ENCODE peak calls at places on chromosomes 12 and 14, in seven cellular contexts. O is uterus, I is aorta, K is heart right ventricle, P is astrocyte of the spinal cord, Z is OCI-LY7, Y is pancreas. F is an unnamed sample.

GRCh38 chr12:109098142-109098652 is 800 bp downstream of the UNG start:
- DNase-seq in K (peak), Y (no peak), O (no peak), Z (no peak), P (peak), I (peak), F (peak)

GRCh38 chr14:31208546-31209424 is 1.2 kb upstream of the HECTD1 start:
- DNase-seq in Y (no peak), O (no peak), K (no peak), Z (no peak), I (no peak), P (no peak), F (no peak)

GRCh38 chr12:2294651-2295475 is 242.1 kb downstream of the CACNA1C start:
- DNase-seq in P (peak), K (no peak), I (no peak), O (peak), Z (peak), Y (peak), F (no peak)

GRCh38 chr12:124045671-124046070 is 72.7 kb downstream of the ZNF664 start:
- DNase-seq in I (no peak), O (no peak), K (no peak), Y (no peak), P (no peak), Z (no peak), F (no peak)

GRCh38 chr14:80781968-80782367 is 159.6 kb downstream of the CEP128 start:
- DNase-seq in K (no peak), I (no peak), Z (no peak), P (peak), O (no peak), Y (no peak), F (peak)

GRCh38 chr14:99093532-99094517 is 178.2 kb downstream of the BCL11B start:
- DNase-seq in O (no peak), Y (no peak), P (peak), K (no peak), Z (no peak), I (no peak), F (peak)

GRCh38 chr12:52742196-52742580 is 35.0 kb downstream of the KRT76 start:
- DNase-seq in Y (no peak), K (no peak), P (no peak), I (peak), Z (no peak), O (no peak), F (no peak)

GRCh38 chr12:98744692-98745091 is 99.6 kb downstream of the APAF1 start:
- DNase-seq in P (no peak), I (no peak), K (no peak), Z (no peak), O (no peak), Y (no peak), F (no peak)

GRCh38 chr12:124433147-124433874 is 134.1 kb downstream of the NCOR2 start:
- DNase-seq in I (no peak), K (peak), Z (no peak), Y (no peak), P (no peak), O (no peak), F (no peak)

GRCh38 chr12:2265461-2266167 is 212.8 kb downstream of the CACNA1C start:
- DNase-seq in I (no peak), P (peak), K (no peak), O (no peak), Z (no peak), Y (no peak), F (no peak)

GRCh38 chr12:49766115-49766455 is 24.7 kb downstream of the TMBIM6 start:
- DNase-seq in K (no peak), O (no peak), I (no peak), Y (no peak), P (no peak), Z (no peak), F (no peak)

GRCh38 chr12:111126331-111126730 is 206.0 kb upstream of the MYL2 start:
- DNase-seq in K (peak), P (no peak), Y (no peak), I (no peak), O (no peak), Z (no peak), F (no peak)

GRCh38 chr12:107554941-107555340 is 130.7 kb upstream of the PWP1 start:
- DNase-seq in Z (no peak), I (no peak), P (no peak), K (no peak), O (no peak), Y (no peak), F (no peak)

GRCh38 chr14:55107766-55108554 is 21.1 kb upstream of the LGALS3 start:
- DNase-seq in I (peak), K (peak), P (peak), O (peak), Y (peak), Z (no peak), F (peak)

GRCh38 chr12:19550626-19551025 is 111.3 kb downstream of the AEBP2 start:
- DNase-seq in I (no peak), P (no peak), O (no peak), Z (no peak), K (no peak), Y (no peak), F (no peak)

GRCh38 chr12:19546611-19547162 is 107.4 kb downstream of the AEBP2 start:
- DNase-seq in P (peak), O (no peak), Y (no peak), K (peak), I (no peak), Z (no peak), F (peak)

GRCh38 chr12:19544351-19544750 is 105.1 kb downstream of the AEBP2 start:
- DNase-seq in Y (no peak), Z (no peak), O (no peak), I (no peak), P (no peak), K (no peak), F (peak)

GRCh38 chr12:19546027-19546426 is 106.7 kb downstream of the AEBP2 start:
- DNase-seq in I (no peak), Z (no peak), K (peak), O (peak), Y (no peak), P (no peak), F (peak)

DNA sequence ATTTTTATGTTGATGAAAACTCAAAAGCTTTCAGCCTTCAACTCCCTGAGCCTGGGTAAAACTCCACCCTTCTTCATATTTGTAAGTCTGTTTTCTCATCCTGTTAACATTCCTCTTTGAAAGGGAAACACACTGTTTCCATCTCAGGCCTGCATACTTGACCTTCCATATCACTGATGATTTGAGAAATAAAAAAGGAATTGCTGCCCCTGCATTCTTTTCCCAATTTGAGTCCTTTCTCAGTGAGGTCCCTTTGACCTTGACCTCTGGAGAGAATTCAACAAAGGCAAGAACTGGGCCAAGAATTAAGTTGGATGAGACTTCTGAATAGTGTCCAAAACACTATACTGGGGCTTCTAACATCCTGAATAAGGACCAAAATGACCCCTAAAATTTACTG is 108.0 kb downstream of the AEBP2 start:
- DNase-seq in Y (no peak), P (peak), Z (no peak), O (no peak), I (no peak), K (no peak), F (no peak)
- H3K4me3 ChIP-seq in Y (no peak), P (no peak), Z (no peak), O (no peak), I (no peak), K (no peak), F (no peak)

GRCh38 chr12:94162108-94162507 is 13.7 kb downstream of the PLXNC1 start:
- DNase-seq in Z (no peak), P (no peak), Y (no peak), K (no peak), O (no peak), I (no peak), F (no peak)

GRCh38 chr12:94165152-94165551 is 16.8 kb downstream of the PLXNC1 start:
- DNase-seq in K (no peak), Z (no peak), P (no peak), I (no peak), O (no peak), Y (no peak), F (no peak)

GRCh38 chr12:94165670-94166069 is 17.3 kb downstream of the PLXNC1 start:
- DNase-seq in P (no peak), Y (no peak), Z (no peak), K (no peak), I (no peak), O (no peak), F (no peak)

GRCh38 chr12:94167071-94167806 is 18.9 kb downstream of the PLXNC1 start:
- DNase-seq in K (no peak), P (no peak), I (no peak), Z (no peak), Y (no peak), O (no peak), F (no peak)

DNA sequence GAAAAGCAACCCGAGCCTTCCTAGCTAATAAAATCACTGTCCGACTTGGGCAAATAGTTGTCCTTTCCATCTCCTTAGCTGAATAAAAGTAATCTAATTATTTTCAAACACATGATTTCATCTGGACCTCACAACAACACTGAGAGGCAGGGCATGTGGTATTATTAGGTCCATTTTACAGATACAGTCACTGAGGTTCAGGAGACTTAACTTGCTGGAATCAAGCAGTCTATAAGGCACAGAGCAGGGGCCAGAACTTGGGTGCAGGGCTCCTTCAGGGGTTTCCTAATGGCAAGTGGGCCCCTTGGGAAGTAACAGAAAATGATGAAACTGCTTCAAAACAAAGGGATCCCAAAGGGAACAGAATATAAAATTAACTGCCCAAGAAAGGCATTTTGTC is 15.5 kb downstream of the PLXNC1 start:
- DNase-seq in Y (no peak), P (no peak), O (no peak), I (no peak), K (no peak), Z (no peak), F (no peak)
- H3K4me3 ChIP-seq in Y (no peak), P (no peak), O (no peak), I (no peak), K (no peak), Z (no peak), F (no peak)

GRCh38 chr14:73245401-73246325 is 8.4 kb downstream of the PAPLN start:
- DNase-seq in Z (peak), O (no peak), P (peak), K (peak), Y (peak), I (peak), F (peak)

GRCh38 chr14:73246387-73247150 is 9.3 kb downstream of the PAPLN start:
- DNase-seq in I (peak), Z (no peak), O (no peak), P (no peak), K (no peak), Y (no peak), F (no peak)

GRCh38 chr14:73243748-73244147 is 6.4 kb downstream of the PAPLN start:
- DNase-seq in O (no peak), K (no peak), I (no peak), Y (no peak), P (no peak), Z (no peak), F (no peak)

GRCh38 chr14:73243341-73243740 is 6.0 kb downstream of the PAPLN start:
- DNase-seq in O (no peak), I (peak), K (no peak), Z (no peak), P (no peak), Y (no peak), F (no peak)

GRCh38 chr14:73244541-73244940 is 7.2 kb downstream of the PAPLN start:
- DNase-seq in Y (no peak), P (no peak), I (peak), K (no peak), O (no peak), Z (no peak), F (no peak)
- H3K4me3 ChIP-seq in Y (no peak), P (no peak), I (no peak), K (no peak), O (no peak), Z (no peak), F (no peak)

GRCh38 chr14:94768521-94769412 is 1.1 kb downstream of the GSC start:
- DNase-seq in Z (no peak), Y (no peak), K (no peak), P (no peak), I (no peak), O (no peak), F (no peak)
- H3K4me3 ChIP-seq in Z (no peak), Y (peak), K (peak), P (no peak), I (peak), O (peak), F (no peak)

GRCh38 chr12:83122623-83122934 is 435.9 kb downstream of the TMTC2 start:
- DNase-seq in K (no peak), P (no peak), I (no peak), Y (no peak), Z (no peak), O (no peak), F (no peak)

GRCh38 chr12:83123039-83123438 is 436.3 kb downstream of the TMTC2 start:
- DNase-seq in O (no peak), I (no peak), Y (no peak), P (no peak), Z (no peak), K (no peak), F (peak)

GRCh38 chr12:83121886-83122622 is 435.3 kb downstream of the TMTC2 start:
- DNase-seq in O (no peak), Z (no peak), K (no peak), Y (no peak), P (no peak), I (no peak), F (no peak)
- H3K4me3 ChIP-seq in O (peak), Z (no peak), K (peak), Y (no peak), P (no peak), I (no peak), F (no peak)

F was measured in epithelial cell of esophagus.